ENCODE peak calls at places on chromosomes 13 and 19, in six cellular contexts. U, X, Q, W, K and N are unnamed samples.
A peak's percentile ranks its signal among the peaks of the same experiment; 100 is the strongest.

GRCh38 chr19:43802216-43802951 is at the start of gene LYPD5:
- DNase-seq in U (no peak), X (no peak), Q (no peak), W (no peak), K (no peak), N (no peak)

GRCh38 chr13:91540157-91540736 is 141.8 kb downstream of the GPC5 start:
- DNase-seq in U (no peak), X (no peak), Q (no peak), W (no peak), K (no peak), N (no peak)

GRCh38 chr13:54415753-54416366 is 1387.2 kb downstream of the OLFM4 start:
- DNase-seq in U (no peak), X (no peak), Q (no peak), W (no peak), K (no peak), N (no peak)

GRCh38 chr13:35500071-35500595 is 23.6 kb upstream of the MAB21L1 start:
- DNase-seq in U (no peak), X (no peak), Q (no peak), W (no peak), K (no peak), N (no peak)

GRCh38 chr19:38078302-38078930 is 145.6 kb downstream of the DPF1 start:
- DNase-seq in U (no peak), X (no peak), Q (no peak), W (no peak), K (no peak), N (no peak)

GRCh38 chr19:51226068-51226467 is 1.2 kb downstream of the CD33 start:
- DNase-seq in U (no peak), X (no peak), Q (no peak), W (no peak), K (no peak), N (no peak)

GRCh38 chr13:58097831-58098230 is 466.3 kb downstream of the PCDH17 start:
- DNase-seq in U (no peak), X (no peak), Q (no peak), W (no peak), K (no peak), N (no peak)

GRCh38 chr19:56838930-56839664 is 1.4 kb downstream of the PEG3 start:
- DNase-seq in U (no peak), X (peak; percentile 96), Q (peak; percentile 98), W (no peak), K (no peak), N (peak; percentile 99)

GRCh38 chr19:28065026-28065425 is 1147.9 kb downstream of the UQCRFS1 start:
- DNase-seq in U (no peak), X (no peak), Q (no peak), W (no peak), K (no peak), N (no peak)

GRCh38 chr19:30870861-30871260 is 478.4 kb downstream of the TSHZ3 start:
- DNase-seq in U (no peak), X (no peak), Q (no peak), W (no peak), K (no peak), N (peak; percentile 55)

GRCh38 chr19:47351545-47351944 is 2.4 kb downstream of the DHX34 start:
- DNase-seq in U (no peak), X (no peak), Q (no peak), W (no peak), K (no peak), N (no peak)

GRCh38 chr19:7254590-7254989 is 39.6 kb downstream of the INSR start:
- DNase-seq in U (no peak), X (no peak), Q (no peak), W (no peak), K (no peak), N (no peak)

GRCh38 chr19:1853295-1854031 is 5.2 kb upstream of the REXO1 start:
- DNase-seq in U (peak; percentile 77), X (peak; percentile 79), Q (peak; percentile 86), W (peak; percentile 71), K (peak; percentile 77), N (peak; percentile 74)

GRCh38 chr13:23632741-23633140 is 62.5 kb downstream of the TNFRSF19 start:
- DNase-seq in U (no peak), X (no peak), Q (no peak), W (no peak), K (no peak), N (no peak)

GRCh38 chr13:23634897-23635296 is 64.7 kb downstream of the TNFRSF19 start:
- DNase-seq in U (no peak), X (no peak), Q (no peak), W (no peak), K (no peak), N (no peak)

GRCh38 chr13:23630349-23631093 is 60.3 kb downstream of the TNFRSF19 start:
- DNase-seq in U (no peak), X (no peak), Q (no peak), W (no peak), K (no peak), N (no peak)

GRCh38 chr13:23629566-23630272 is 59.5 kb downstream of the TNFRSF19 start:
- DNase-seq in U (no peak), X (no peak), Q (no peak), W (no peak), K (no peak), N (no peak)

DNA sequence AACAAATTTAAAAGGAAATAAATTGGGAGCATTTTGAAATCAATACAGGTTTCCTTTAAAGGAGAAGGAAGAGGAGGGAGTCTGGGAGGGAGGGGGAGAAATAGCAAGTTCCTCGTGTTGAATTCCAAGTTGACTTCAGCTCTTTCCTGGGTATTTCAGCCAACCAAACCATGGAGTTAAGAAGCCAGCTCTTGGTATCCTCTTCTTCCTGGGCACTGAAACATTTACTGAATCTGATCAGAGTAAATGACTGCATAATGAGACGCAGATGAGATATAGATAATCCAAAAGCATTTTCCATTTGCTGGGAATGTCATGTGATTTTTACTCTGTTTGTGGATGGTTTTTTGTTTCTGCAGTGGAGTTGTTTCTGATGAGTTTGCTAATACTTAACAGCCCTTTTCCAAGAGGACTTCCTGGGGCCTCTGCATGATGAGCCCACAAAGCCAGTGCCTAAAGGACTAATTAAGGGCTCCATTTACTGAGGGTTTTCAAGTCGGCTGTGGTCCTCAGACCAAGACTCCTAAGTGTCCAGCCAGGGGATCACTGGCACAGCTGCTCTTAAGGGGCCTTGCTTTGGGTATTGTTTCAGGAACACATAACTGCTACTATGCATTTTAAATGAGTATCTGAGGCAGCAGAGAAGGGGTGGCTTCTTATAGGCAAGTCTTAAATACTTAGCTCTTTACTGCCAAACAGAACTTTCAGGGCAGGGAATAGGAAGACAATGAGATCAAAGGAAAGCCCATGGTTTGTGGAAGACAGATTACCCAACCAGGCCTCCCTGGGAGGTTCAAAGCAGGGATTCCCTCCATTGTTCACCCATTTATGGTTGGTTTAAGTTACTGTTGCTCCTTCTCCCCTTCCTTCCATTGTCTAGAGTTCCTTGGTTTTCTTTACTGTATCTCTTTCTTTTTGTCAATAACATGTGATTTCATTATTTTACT is 61.7 kb downstream of the TNFRSF19 start:
- DNase-seq in U (no peak), X (no peak), Q (no peak), W (no peak), K (no peak), N (no peak)
- H3K4me1 ChIP-seq in U (no peaks in the 10 kb centered on the region), X (peaks cover 62% of the 10 kb centered on the region), Q (no peaks in the 10 kb centered on the region), W (no peaks in the 10 kb centered on the region), K (no peaks in the 10 kb centered on the region), N (peaks cover 14% of the 10 kb centered on the region)

DNA sequence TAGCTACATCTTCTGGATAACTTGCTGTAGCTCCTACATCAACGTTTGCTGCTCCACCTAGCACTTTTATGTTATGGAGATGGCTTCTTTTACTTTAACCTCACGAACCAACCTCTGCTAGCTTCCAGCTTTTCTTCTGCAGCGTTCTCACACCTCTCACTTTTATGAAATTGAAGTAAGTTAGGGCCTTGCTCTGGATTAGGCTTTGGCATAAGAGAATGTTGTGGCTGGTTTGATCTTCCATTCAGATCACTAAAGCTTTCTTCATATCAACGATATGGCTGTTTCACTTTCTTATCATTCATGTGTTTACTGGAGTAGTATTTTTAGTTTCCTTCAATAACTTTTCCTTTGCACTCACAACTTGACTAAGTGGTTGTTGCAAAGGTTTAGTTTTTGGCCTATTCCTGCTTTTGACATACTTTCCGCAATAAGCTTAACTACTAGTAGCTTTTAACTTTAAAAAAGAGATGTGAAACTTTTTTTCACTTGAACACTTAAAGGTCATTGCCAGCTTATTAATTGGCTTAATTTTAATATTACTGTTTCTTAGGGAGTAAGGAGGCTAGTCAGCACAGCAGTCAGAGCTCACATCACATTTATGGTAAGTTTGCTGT is 60.0 kb upstream of the SPRY2 start:
- DNase-seq in U (no peak), X (no peak), Q (no peak), W (no peak), K (no peak), N (no peak)
- H3K4me3 ChIP-seq in U (no peak overlapping the region), X (no peak overlapping the region), Q (no peak overlapping the region), W (no peak overlapping the region), K (no peak overlapping the region), N (no peak overlapping the region)

GRCh38 chr19:45404557-45405434 is at the start of gene PPP1R13L:
- DNase-seq in U (no peak), X (peak; percentile 89), Q (peak; percentile 92), W (no peak), K (no peak), N (peak; percentile 93)

GRCh38 chr19:45402469-45403070 is 2.3 kb downstream of the PPP1R13L start:
- DNase-seq in U (no peak), X (peak; percentile 62), Q (no peak), W (no peak), K (no peak), N (peak; percentile 64)

GRCh38 chr19:45401815-45402468 is 2.9 kb downstream of the PPP1R13L start:
- DNase-seq in U (no peak), X (no peak), Q (no peak), W (no peak), K (no peak), N (no peak)

GRCh38 chr19:45403781-45404556 is 900 bp downstream of the PPP1R13L start:
- DNase-seq in U (peak; percentile 42), X (peak; percentile 75), Q (peak; percentile 70), W (peak; percentile 45), K (peak; percentile 52), N (peak; percentile 57)

DNA sequence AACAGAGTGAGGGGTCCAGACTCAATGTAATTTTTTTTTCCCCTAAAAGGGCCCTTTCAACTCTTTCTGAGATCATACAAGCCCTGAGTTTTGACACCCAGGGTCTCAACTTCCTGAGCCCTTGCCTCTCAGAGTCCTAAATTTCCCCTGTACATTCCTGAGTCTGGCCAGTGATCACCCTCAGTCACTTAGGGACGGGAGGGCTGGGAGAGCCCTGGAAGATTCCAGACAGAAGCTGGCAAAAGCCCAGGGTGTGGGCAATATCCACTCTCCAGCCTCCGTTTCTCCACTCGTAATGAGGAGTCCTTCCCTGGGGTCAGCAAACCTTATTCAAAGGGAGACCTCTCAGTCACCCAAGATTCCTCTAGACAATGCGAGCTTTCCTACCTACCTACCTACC is 1.6 kb downstream of the PPP1R13L start:
- DNase-seq in U (no peak), X (no peak), Q (no peak), W (no peak), K (no peak), N (no peak)
- H3K4me1 ChIP-seq in U (peaks cover 43% of the 10 kb centered on the region), X (peaks cover 88% of the 10 kb centered on the region), Q (no peaks in the 10 kb centered on the region), W (peaks cover 20% of the 10 kb centered on the region), K (peaks cover 31% of the 10 kb centered on the region), N (no peaks in the 10 kb centered on the region)

DNA sequence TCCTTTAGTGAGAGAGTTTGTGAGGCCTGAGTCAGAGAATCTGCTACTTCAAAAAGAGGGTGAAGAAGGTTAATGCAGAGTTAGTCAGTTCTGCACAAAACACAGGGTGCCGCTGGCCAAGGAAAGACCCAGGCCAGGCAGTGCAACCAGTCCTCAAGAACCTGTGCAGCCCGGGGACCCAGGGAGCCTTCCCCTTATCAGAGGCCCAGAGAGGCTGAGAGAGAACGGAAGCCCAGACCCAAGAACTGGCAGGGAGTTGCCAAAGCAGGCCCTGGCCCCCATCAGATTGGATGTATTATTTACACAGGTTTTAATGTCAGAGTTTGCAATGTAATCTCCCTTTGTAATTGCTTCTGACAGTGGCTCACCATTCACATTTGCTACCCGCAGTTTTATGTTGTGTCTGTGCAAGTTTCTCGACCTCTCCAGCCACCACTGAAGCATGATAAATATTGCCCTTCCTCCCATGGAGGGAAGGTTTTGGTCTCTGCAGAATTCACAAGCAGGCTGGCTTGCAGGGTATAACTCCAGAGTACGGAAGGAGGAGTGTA is 660.9 kb downstream of the LIG4 start:
- DNase-seq in U (no peak), X (no peak), Q (no peak), W (no peak), K (no peak), N (no peak)
- H3K4me3 ChIP-seq in U (no peak overlapping the region), X (no peak overlapping the region), Q (no peak overlapping the region), W (no peak overlapping the region), K (no peak overlapping the region), N (no peak overlapping the region)